ENCODE peak calls at places on chromosomes 5 and 9, in five cellular contexts. One of them, this sample, is unnamed.

GRCh38 chr9:96618209-96619108 is 1.2 kb downstream of the CDC14B start:
- DNase-seq in SK-N-SH: peak; percentile 63
- DNase-seq in HepG2: peak; percentile 42
- DNase-seq in HCT116: no peak
- DNase-seq in K562: peak; percentile 52
- DNase-seq in this sample: no peak

GRCh38 chr5:40618926-40619325 is 60.8 kb upstream of the PTGER4 start:
- DNase-seq in SK-N-SH: no peak
- DNase-seq in HepG2: no peak
- DNase-seq in HCT116: no peak
- DNase-seq in K562: no peak
- DNase-seq in this sample: no peak

GRCh38 chr5:13632676-13633075 is 311.8 kb downstream of the DNAH5 start:
- DNase-seq in SK-N-SH: no peak
- DNase-seq in HepG2: no peak
- DNase-seq in HCT116: no peak
- DNase-seq in K562: no peak
- DNase-seq in this sample: no peak

GRCh38 chr5:16852251-16853005 is 83.7 kb downstream of the MYO10 start:
- DNase-seq in SK-N-SH: no peak
- DNase-seq in HepG2: no peak
- DNase-seq in HCT116: no peak
- DNase-seq in K562: no peak
- DNase-seq in this sample: no peak

GRCh38 chr5:172078726-172079345 is 72.4 kb upstream of the FBXW11 start:
- DNase-seq in SK-N-SH: no peak
- DNase-seq in HepG2: no peak
- DNase-seq in HCT116: no peak
- DNase-seq in K562: no peak
- DNase-seq in this sample: no peak

GRCh38 chr5:15786884-15787283 is 286.9 kb downstream of the FBXL7 start:
- DNase-seq in SK-N-SH: no peak
- DNase-seq in HepG2: no peak
- DNase-seq in HCT116: no peak
- DNase-seq in K562: no peak
- DNase-seq in this sample: no peak

GRCh38 chr5:168118042-168118668 is 173.3 kb upstream of the WWC1 start:
- DNase-seq in SK-N-SH: no peak
- DNase-seq in HepG2: no peak
- DNase-seq in HCT116: no peak
- DNase-seq in K562: no peak
- DNase-seq in this sample: no peak

GRCh38 chr5:145903862-145904261 is 31.0 kb upstream of the GRXCR2 start:
- DNase-seq in SK-N-SH: no peak
- DNase-seq in HepG2: no peak
- DNase-seq in HCT116: no peak
- DNase-seq in K562: no peak
- DNase-seq in this sample: no peak

GRCh38 chr9:137053944-137054931 is at the start of gene ENTPD2:
- DNase-seq in SK-N-SH: no peak
- DNase-seq in HepG2: peak; percentile 35
- DNase-seq in HCT116: no peak
- DNase-seq in K562: peak; percentile 95
- DNase-seq in this sample: no peak
- TF ChIP-seq ZBTB33 in SK-N-SH: no peak
- TF ChIP-seq ZBTB33 in HepG2: no peak
- TF ChIP-seq ZBTB33 in HCT116: no peak
- TF ChIP-seq ZBTB33 in K562: peak; percentile 67
- TF ChIP-seq ZBTB33 in this sample: no peak

GRCh38 chr9:23746317-23746716 is 79.7 kb downstream of the ELAVL2 start:
- DNase-seq in SK-N-SH: no peak
- DNase-seq in HepG2: no peak
- DNase-seq in HCT116: no peak
- DNase-seq in K562: no peak
- DNase-seq in this sample: no peak

GRCh38 chr9:23740531-23740930 is 85.5 kb downstream of the ELAVL2 start:
- DNase-seq in SK-N-SH: no peak
- DNase-seq in HepG2: no peak
- DNase-seq in HCT116: no peak
- DNase-seq in K562: no peak
- DNase-seq in this sample: no peak

GRCh38 chr9:23741304-23741800 is 84.7 kb downstream of the ELAVL2 start:
- DNase-seq in SK-N-SH: no peak
- DNase-seq in HepG2: no peak
- DNase-seq in HCT116: no peak
- DNase-seq in K562: no peak
- DNase-seq in this sample: no peak

GRCh38 chr9:23739753-23740152 is 86.3 kb downstream of the ELAVL2 start:
- DNase-seq in SK-N-SH: no peak
- DNase-seq in HepG2: no peak
- DNase-seq in HCT116: no peak
- DNase-seq in K562: no peak
- DNase-seq in this sample: no peak

DNA sequence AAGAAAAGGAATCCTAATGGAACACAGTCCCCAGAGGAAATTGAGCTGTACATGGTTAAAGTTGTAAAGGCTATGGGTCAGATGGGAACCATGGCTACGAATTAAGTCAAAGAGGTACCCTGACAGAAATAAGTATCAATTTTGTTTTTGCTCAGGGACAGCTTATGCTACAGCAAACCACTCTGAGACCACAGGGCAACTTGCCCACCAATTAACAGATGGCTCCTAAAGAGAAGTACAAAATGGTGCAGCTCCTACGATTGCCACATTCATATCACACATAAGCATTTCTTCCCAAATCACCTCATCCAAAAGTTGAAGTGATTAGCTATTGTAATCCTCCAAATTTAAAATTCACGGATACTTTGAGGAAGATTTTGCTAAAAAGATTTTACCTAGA is 83.0 kb downstream of the ELAVL2 start:
- DNase-seq in SK-N-SH: no peak
- DNase-seq in HepG2: no peak
- DNase-seq in HCT116: no peak
- DNase-seq in K562: no peak
- DNase-seq in this sample: no peak
- TF ChIP-seq ZBTB33 in SK-N-SH: no peak
- TF ChIP-seq ZBTB33 in HepG2: no peak
- TF ChIP-seq ZBTB33 in HCT116: no peak
- TF ChIP-seq ZBTB33 in K562: no peak
- TF ChIP-seq ZBTB33 in this sample: no peak

DNA sequence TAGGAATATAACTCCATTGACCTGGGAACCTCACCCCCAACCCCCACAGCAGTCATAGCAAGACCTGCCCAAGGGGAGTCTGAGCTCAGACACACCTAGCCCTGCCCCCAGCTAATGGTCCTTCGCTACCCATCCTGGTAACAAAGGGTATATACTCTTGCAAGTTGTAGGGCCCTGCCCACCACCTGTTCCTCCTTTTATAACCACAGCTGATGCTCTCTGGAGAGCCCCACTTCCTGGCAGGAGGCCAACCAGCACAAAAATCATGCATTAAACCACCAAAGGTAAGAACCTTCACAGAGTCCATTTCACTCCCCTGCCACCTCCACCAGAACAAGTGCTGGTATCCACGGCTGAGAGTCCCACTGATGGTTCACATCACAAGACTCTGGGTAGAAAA is 1195.3 kb upstream of the SEMA6A start:
- DNase-seq in SK-N-SH: no peak
- DNase-seq in HepG2: no peak
- DNase-seq in HCT116: no peak
- DNase-seq in K562: no peak
- DNase-seq in this sample: no peak
- TF ChIP-seq ZBTB33 in SK-N-SH: no peak
- TF ChIP-seq ZBTB33 in HepG2: no peak
- TF ChIP-seq ZBTB33 in HCT116: no peak
- TF ChIP-seq ZBTB33 in K562: no peak
- TF ChIP-seq ZBTB33 in this sample: no peak

DNA sequence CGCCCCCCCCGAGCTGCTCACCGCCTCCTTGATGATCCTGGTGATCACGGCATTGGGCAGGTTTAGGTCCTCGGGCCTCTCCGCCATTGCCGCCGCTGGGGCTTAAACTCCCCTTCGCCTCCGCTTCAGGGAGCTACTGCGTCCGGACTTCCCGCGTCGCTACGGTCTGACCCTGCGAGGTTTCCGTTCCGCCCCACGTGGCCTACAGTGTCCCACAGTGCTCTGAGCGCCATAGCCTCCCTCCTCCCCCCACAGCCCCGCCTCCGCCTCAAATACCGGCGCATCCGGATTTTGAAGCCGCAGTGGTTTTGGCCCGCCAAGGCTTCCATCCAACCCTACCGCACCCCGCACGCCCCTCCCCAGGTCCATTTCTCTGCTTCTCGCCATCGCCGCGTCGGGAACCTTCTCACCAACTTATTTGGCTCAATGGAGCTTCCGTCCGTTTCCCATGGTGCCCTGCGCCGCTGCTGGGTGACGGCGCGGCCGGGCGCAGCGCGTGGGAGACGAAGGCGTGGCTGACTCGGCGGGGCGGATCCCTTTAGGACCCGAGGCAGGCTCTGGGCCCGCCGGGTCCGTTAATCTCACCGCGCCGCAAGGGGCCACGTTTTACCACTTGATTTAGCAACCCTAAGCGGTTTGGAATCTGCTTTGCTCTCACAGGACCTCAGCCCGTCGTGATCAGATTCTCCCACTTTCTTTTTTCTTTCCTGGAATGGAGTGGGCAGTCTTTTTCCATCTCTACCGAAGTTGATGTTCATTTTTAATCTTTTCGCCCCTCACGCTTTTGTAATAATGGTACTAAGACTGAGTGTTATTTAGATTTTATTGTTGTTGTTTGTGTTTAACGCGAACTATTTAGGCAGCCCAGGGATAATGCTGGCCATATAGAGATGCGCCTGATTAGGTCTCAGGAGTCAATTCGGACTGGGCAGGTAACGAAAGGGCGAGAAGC is at the start of the genes C9orf43 and POLE3:
- DNase-seq in SK-N-SH: peak; percentile 94
- DNase-seq in HepG2: peak; percentile 91
- DNase-seq in HCT116: peak; percentile 92
- DNase-seq in K562: peak; percentile 92
- DNase-seq in this sample: peak; percentile 80
- TF ChIP-seq ZBTB33 in SK-N-SH: peak; percentile 92
- TF ChIP-seq ZBTB33 in HepG2: peak; percentile 27
- TF ChIP-seq ZBTB33 in HCT116: peak; percentile 82
- TF ChIP-seq ZBTB33 in K562: peak; percentile 72
- TF ChIP-seq ZBTB33 in this sample: no peak

This sample was measured in GM12878.